ENCODE peak calls at places on chromosomes 3 and 15, in six cellular contexts. N, H, Z, B, C and E are unnamed samples.

GRCh38 chr15:100703032-100703578 is 100.7 kb downstream of the ASB7 start:
- DNase-seq in N (no peak), H (peak), Z (peak), B (no peak), C (no peak), E (peak)

GRCh38 chr3:177835008-177835407 is 637.7 kb upstream of the TBL1XR1 start:
- DNase-seq in N (no peak), H (peak), Z (no peak), B (no peak), C (peak), E (peak)

GRCh38 chr3:14246414-14246813 is 67.8 kb downstream of the LSM3 start:
- DNase-seq in N (no peak), H (no peak), Z (no peak), B (no peak), C (no peak), E (no peak)

GRCh38 chr3:114674041-114674440 is 380.2 kb downstream of the TIGIT start:
- DNase-seq in N (no peak), H (no peak), Z (no peak), B (no peak), C (no peak), E (no peak)

GRCh38 chr15:35874260-35874905 is 328.4 kb upstream of the DPH6 start:
- DNase-seq in N (no peak), H (peak), Z (no peak), B (peak), C (peak), E (peak)

GRCh38 chr3:146968204-146968651 is 363.1 kb upstream of the PLSCR5 start:
- DNase-seq in N (no peak), H (peak), Z (no peak), B (no peak), C (no peak), E (no peak)

GRCh38 chr3:177144922-177145321 is 52.4 kb downstream of the TBL1XR1 start:
- DNase-seq in N (no peak), H (no peak), Z (peak), B (no peak), C (no peak), E (no peak)

GRCh38 chr3:27031476-27031875 is 337.7 kb downstream of the NEK10 start:
- DNase-seq in N (no peak), H (no peak), Z (no peak), B (no peak), C (no peak), E (no peak)

GRCh38 chr15:22979699-22980188 is 424 bp downstream of the CYFIP1 start:
- DNase-seq in N (no peak), H (peak), Z (peak), B (peak), C (peak), E (no peak)

GRCh38 chr3:52099006-52099405 is 42.6 kb upstream of the DUSP7 start:
- DNase-seq in N (no peak), H (no peak), Z (no peak), B (no peak), C (no peak), E (no peak)